ENCODE peak calls at places on chromosomes 1 and 21, in five cellular contexts. S is H9, I is trophoblast cell, B is mesendoderm, M is mesenchymal stem cell. K is an unnamed sample.

GRCh38 chr1:103461171-103462105 is 64.1 kb upstream of the RNPC3 start:
- DNase-seq in S (no peak), I (no peak), B (peak), M (peak), K (no peak)

GRCh38 chr21:14690886-14691285 is 144.8 kb upstream of the SAMSN1 start:
- DNase-seq in S (no peak), I (no peak), B (no peak), M (no peak), K (no peak)

GRCh38 chr1:234617135-234617985 is 7.4 kb upstream of the IRF2BP2 start:
- DNase-seq in S (no peak), I (peak), B (peak), M (no peak), K (no peak)

GRCh38 chr1:227779651-227780050 is 35.8 kb upstream of the PRSS38 start:
- DNase-seq in S (peak), I (no peak), B (no peak), M (no peak), K (no peak)

GRCh38 chr1:10510520-10511493 is 36.1 kb downstream of the PEX14 start:
- DNase-seq in S (no peak), I (peak), B (no peak), M (peak), K (no peak)

GRCh38 chr21:45027241-45028196 is 46.9 kb upstream of the ADARB1 start:
- DNase-seq in S (no peak), I (no peak), B (no peak), M (no peak), K (no peak)

GRCh38 chr1:17347769-17348592 is 24.0 kb upstream of the PADI6 start:
- DNase-seq in S (peak), I (no peak), B (no peak), M (peak), K (no peak)

GRCh38 chr1:31991202-31991601 is 22.5 kb upstream of the KHDRBS1 start:
- DNase-seq in S (no peak), I (no peak), B (no peak), M (no peak), K (no peak)

GRCh38 chr21:38306407-38306806 is 49.6 kb downstream of the KCNJ15 start:
- DNase-seq in S (no peak), I (no peak), B (no peak), M (no peak), K (no peak)

GRCh38 chr1:27522860-27523665 is 33.1 kb upstream of the WASF2 start:
- DNase-seq in S (no peak), I (no peak), B (peak), M (peak), K (no peak)

GRCh38 chr1:167431261-167431908 is 86.9 kb downstream of the CD247 start:
- DNase-seq in S (no peak), I (no peak), B (no peak), M (no peak), K (no peak)

GRCh38 chr1:17297991-17298390 is 10.0 kb upstream of the PADI4 start:
- DNase-seq in S (no peak), I (no peak), B (no peak), M (no peak), K (no peak)

GRCh38 chr1:92482404-92482664 is 4.4 kb downstream of the GFI1 start:
- DNase-seq in S (no peak), I (no peak), B (no peak), M (peak), K (peak)

GRCh38 chr21:25569711-25570110 is 37.6 kb downstream of the MRPL39 start:
- DNase-seq in S (no peak), I (no peak), B (no peak), M (no peak), K (no peak)

GRCh38 chr1:205294175-205294913 is 27.2 kb downstream of the NUAK2 start:
- DNase-seq in S (peak), I (peak), B (peak), M (peak), K (peak)

GRCh38 chr1:198444792-198445191 is 95.7 kb downstream of the ATP6V1G3 start:
- DNase-seq in S (no peak), I (no peak), B (no peak), M (peak), K (no peak)

GRCh38 chr1:218743861-218744505 is 398.8 kb downstream of the TGFB2 start:
- DNase-seq in S (no peak), I (peak), B (no peak), M (no peak), K (no peak)

GRCh38 chr1:230622151-230622550 is 20.1 kb upstream of the COG2 start:
- DNase-seq in S (no peak), I (no peak), B (no peak), M (no peak), K (no peak)

GRCh38 chr1:185565314-185565713 is 168.9 kb upstream of the HMCN1 start:
- DNase-seq in S (no peak), I (peak), B (peak), M (peak), K (no peak)

GRCh38 chr1:42146916-42147320 is 6.3 kb upstream of the GUCA2B start:
- DNase-seq in S (peak), I (peak), B (peak), M (peak), K (peak)

GRCh38 chr1:100322436-100323211 is 29.7 kb upstream of the CDC14A start:
- DNase-seq in S (no peak), I (no peak), B (no peak), M (peak), K (no peak)

GRCh38 chr1:117346206-117346928 is 20.9 kb upstream of the MAN1A2 start:
- DNase-seq in S (no peak), I (no peak), B (peak), M (no peak), K (no peak)

GRCh38 chr1:154559496-154559950 is 1.1 kb upstream of the UBE2Q1 start:
- DNase-seq in S (peak), I (peak), B (peak), M (peak), K (peak)

GRCh38 chr1:29121516-29121937 is 2.2 kb downstream of the TMEM200B start:
- DNase-seq in S (no peak), I (no peak), B (no peak), M (peak), K (peak)

GRCh38 chr21:27693376-27693775 is 726.5 kb upstream of the ADAMTS5 start:
- DNase-seq in S (no peak), I (no peak), B (no peak), M (peak), K (no peak)

GRCh38 chr1:227033880-227034279 is 93.8 kb downstream of the COQ8A start:
- DNase-seq in S (no peak), I (peak), B (no peak), M (no peak), K (no peak)

GRCh38 chr1:67429011-67429527 is 1.1 kb downstream of the SERBP1 start:
- DNase-seq in S (no peak), I (no peak), B (no peak), M (peak), K (no peak)

GRCh38 chr1:236862615-236863211 is 67.6 kb downstream of the MTR start:
- DNase-seq in S (no peak), I (no peak), B (no peak), M (no peak), K (no peak)

GRCh38 chr1:88783145-88783544 is 99.1 kb downstream of the PKN2 start:
- DNase-seq in S (no peak), I (no peak), B (no peak), M (no peak), K (no peak)

GRCh38 chr21:42745511-42746239 is 92.3 kb downstream of the PDE9A start:
- DNase-seq in S (no peak), I (no peak), B (no peak), M (no peak), K (no peak)

GRCh38 chr1:76577818-76578185 is 289.5 kb upstream of the ST6GALNAC5 start:
- DNase-seq in S (no peak), I (no peak), B (no peak), M (no peak), K (no peak)

GRCh38 chr1:151612506-151613274 is 840 bp downstream of the SNX27 start:
- DNase-seq in S (peak), I (no peak), B (peak), M (peak), K (no peak)

GRCh38 chr1:203799157-203799556 is 3.7 kb downstream of the ZBED6 start:
- DNase-seq in S (no peak), I (no peak), B (no peak), M (no peak), K (no peak)

GRCh38 chr1:117590273-117590925 is 15.4 kb upstream of the TENT5C start:
- DNase-seq in S (peak), I (no peak), B (peak), M (no peak), K (no peak)

GRCh38 chr1:31310131-31310530 is 13.3 kb downstream of the ZCCHC17 start:
- DNase-seq in S (no peak), I (no peak), B (no peak), M (no peak), K (no peak)

GRCh38 chr1:81670286-81670685 is 130.4 kb upstream of the ADGRL2 start:
- DNase-seq in S (no peak), I (no peak), B (no peak), M (peak), K (no peak)

GRCh38 chr1:41538741-41539415 is 54.4 kb upstream of the EDN2 start:
- DNase-seq in S (no peak), I (no peak), B (no peak), M (no peak), K (no peak)

GRCh38 chr1:223110963-223111362 is 32.1 kb downstream of the TLR5 start:
- DNase-seq in S (no peak), I (no peak), B (no peak), M (no peak), K (no peak)

DNA sequence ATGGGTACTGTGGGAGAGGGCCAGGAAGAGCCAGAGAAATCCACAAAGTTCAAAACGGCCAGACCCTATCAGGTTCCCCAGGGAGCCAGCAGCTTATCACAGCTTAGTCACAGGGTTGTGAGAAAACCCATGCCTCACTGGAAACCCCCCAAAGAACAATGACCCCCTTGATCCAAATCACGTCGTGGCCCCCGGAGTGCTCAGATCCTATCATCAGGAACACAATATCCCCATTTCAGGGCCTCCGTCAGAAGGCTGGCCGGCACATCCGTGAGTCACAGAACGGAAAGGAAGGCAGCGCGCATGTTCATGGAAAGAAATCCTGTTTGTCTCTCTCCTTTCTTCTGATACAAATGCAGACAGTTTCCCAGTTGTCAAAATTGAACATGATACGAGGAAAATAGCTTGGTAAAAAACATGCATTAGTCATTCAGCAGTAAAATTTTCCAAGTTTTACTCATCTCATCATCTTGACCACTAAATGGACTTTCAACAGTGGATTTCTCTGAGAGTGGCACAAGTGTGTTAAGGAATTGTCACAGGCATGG is 125.0 kb downstream of the RIPK4 start:
- DNase-seq in S (no peak), I (peak), B (peak), M (peak), K (no peak)
- H4K8ac ChIP-seq in S (no peak), I (no peak), B (no peak), M (no peak), K (no peak)

GRCh38 chr1:200891774-200892157 is 2.9 kb upstream of the INAVA start:
- DNase-seq in S (peak), I (peak), B (peak), M (no peak), K (peak)
- H3K18ac ChIP-seq in S (peak), I (peak), B (peak), M (no peak), K (peak)

GRCh38 chr21:41396452-41397107 is 29.5 kb upstream of the MX1 start:
- DNase-seq in S (peak), I (peak), B (peak), M (peak), K (no peak)
- H3K27ac ChIP-seq in S (no peak), I (no peak), B (no peak), M (no peak), K (no peak)

GRCh38 chr1:83964153-83964552 is 34.8 kb downstream of the TTLL7 start:
- DNase-seq in S (no peak), I (no peak), B (no peak), M (no peak), K (no peak)

GRCh38 chr1:83970802-83971201 is 28.1 kb downstream of the TTLL7 start:
- DNase-seq in S (no peak), I (no peak), B (peak), M (no peak), K (no peak)

GRCh38 chr1:83967336-83967735 is 31.6 kb downstream of the TTLL7 start:
- DNase-seq in S (no peak), I (no peak), B (no peak), M (no peak), K (no peak)

GRCh38 chr1:83970119-83970518 is 28.8 kb downstream of the TTLL7 start:
- DNase-seq in S (no peak), I (no peak), B (no peak), M (no peak), K (no peak)
- H4K8ac ChIP-seq in S (no peak), I (no peak), B (no peak), M (no peak), K (no peak)

DNA sequence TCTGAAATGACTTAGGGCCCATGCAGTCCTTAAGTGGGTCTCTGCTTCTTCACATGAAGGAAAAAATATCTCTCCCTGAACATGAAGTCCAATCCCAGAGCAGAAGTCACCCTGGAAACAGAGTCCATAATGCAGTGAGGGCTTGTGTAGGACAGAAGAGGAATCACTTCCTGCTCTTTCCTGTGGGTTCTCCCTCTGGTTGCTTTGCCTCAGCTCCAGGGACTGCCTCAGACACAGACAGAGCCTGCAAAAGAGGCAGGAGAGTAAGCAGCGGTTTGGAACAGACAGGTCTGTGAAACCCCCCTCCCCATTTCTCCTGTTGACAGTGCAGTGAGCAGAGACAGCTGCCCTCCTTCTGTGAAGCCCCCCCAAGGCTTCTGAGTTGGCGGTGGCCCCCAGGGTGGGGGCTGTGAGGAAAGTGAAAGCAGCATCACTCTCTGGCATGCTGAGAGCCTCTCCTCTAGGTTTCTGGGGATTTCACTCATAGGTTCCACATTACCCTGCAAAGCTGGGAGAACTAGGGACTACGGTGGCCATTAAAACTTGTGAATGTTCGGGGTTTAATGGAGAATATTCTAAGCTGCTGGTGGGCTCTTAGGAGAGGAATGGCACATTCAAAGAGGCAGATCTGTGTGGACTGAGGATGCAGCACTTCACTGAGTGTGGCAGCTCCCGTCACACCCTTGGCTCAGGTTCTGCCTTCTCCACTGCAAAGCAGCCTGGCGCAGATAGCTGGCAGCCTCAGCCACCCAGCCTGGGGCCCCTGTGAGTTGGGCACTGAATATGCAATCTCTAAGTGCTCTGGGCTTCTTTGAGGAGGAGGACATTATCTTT is 53.1 kb downstream of the MAB21L3 start:
- DNase-seq in S (no peak), I (no peak), B (no peak), M (peak), K (no peak)
- H3K18ac ChIP-seq in S (no peak), I (no peak), B (no peak), M (no peak), K (no peak)

GRCh38 chr1:11647333-11647732 is 6.9 kb downstream of the FBXO2 start:
- DNase-seq in S (no peak), I (no peak), B (no peak), M (no peak), K (no peak)

GRCh38 chr1:11646317-11646716 is 7.9 kb downstream of the FBXO2 start:
- DNase-seq in S (no peak), I (no peak), B (no peak), M (no peak), K (no peak)

GRCh38 chr1:11643782-11644181 is 10.4 kb downstream of the FBXO2 start:
- DNase-seq in S (no peak), I (peak), B (no peak), M (no peak), K (no peak)

GRCh38 chr1:11645270-11645669 is 9.0 kb downstream of the FBXO2 start:
- DNase-seq in S (no peak), I (no peak), B (no peak), M (no peak), K (no peak)

GRCh38 chr1:11645670-11646265 is 8.5 kb downstream of the FBXO2 start:
- DNase-seq in S (peak), I (peak), B (peak), M (peak), K (peak)
- H3K27ac ChIP-seq in S (no peak), I (no peak), B (no peak), M (no peak), K (no peak)

GRCh38 chr1:178516110-178516509 is 3.2 kb downstream of the TEX35 start:
- DNase-seq in S (no peak), I (no peak), B (no peak), M (no peak), K (no peak)

GRCh38 chr1:178510155-178510554 is 2.8 kb upstream of the TEX35 start:
- DNase-seq in S (no peak), I (no peak), B (no peak), M (peak), K (no peak)

GRCh38 chr1:178509608-178510007 is 3.3 kb upstream of the TEX35 start:
- DNase-seq in S (no peak), I (no peak), B (no peak), M (no peak), K (no peak)

GRCh38 chr1:178512566-178513277 is at the start of gene TEX35:
- DNase-seq in S (no peak), I (no peak), B (no peak), M (no peak), K (no peak)

GRCh38 chr1:178513278-178513983 is 522 bp downstream of the TEX35 start:
- DNase-seq in S (no peak), I (no peak), B (peak), M (no peak), K (no peak)
- H4K8ac ChIP-seq in S (no peak), I (no peak), B (no peak), M (no peak), K (no peak)

DNA sequence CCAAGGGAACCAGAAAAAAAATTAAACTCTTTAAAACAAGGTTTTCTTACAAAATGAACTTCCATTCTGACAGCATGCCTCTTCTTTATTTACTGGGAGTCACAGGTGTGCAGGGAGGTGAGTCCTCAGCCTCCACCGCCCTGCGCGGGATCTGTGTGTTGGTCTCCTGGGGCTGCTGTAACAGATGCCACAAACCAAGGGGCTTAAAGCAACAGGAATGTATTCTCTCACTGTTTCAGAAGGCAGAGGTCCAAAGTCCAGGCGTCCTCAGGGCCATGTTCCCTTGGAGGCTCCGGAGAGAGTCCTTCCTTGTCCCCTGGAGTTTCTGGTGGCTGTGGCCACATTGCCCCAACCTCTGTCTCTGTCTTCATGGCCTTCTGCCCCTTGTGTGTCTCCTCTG is 123.6 kb upstream of the C1orf174 start:
- DNase-seq in S (no peak), I (no peak), B (no peak), M (no peak), K (no peak)
- H3K18ac ChIP-seq in S (no peak), I (no peak), B (no peak), M (no peak), K (no peak)

GRCh38 chr1:229191066-229191674 is 79.7 kb upstream of the RAB4A start:
- DNase-seq in S (peak), I (no peak), B (peak), M (no peak), K (no peak)
- H3K27ac ChIP-seq in S (peak), I (no peak), B (peak), M (no peak), K (no peak)